ENCODE peak calls at places on chromosomes 6 and 20, in four cellular contexts. One of them, this sample, is unnamed.

GRCh38 chr20:36929290-36929689 is 22.2 kb downstream of the SAMHD1 start:
- DNase-seq in HL-60: no peak
- DNase-seq in PC-9: no peak
- DNase-seq in AG10803: peak; percentile 51
- DNase-seq in this sample: peak; percentile 69

GRCh38 chr6:53735896-53736295 is 58.9 kb upstream of the LRRC1 start:
- DNase-seq in HL-60: no peak
- DNase-seq in PC-9: no peak
- DNase-seq in AG10803: no peak
- DNase-seq in this sample: no peak

GRCh38 chr6:86756623-86757246 is 180.6 kb upstream of the HTR1E start:
- DNase-seq in HL-60: no peak
- DNase-seq in PC-9: no peak
- DNase-seq in AG10803: no peak
- DNase-seq in this sample: no peak

GRCh38 chr6:159487636-159488035 is 205.4 kb downstream of the SOD2 start:
- DNase-seq in HL-60: no peak
- DNase-seq in PC-9: no peak
- DNase-seq in AG10803: no peak
- DNase-seq in this sample: peak; percentile 36

GRCh38 chr6:87541041-87541440 is 48.7 kb downstream of the RARS2 start:
- DNase-seq in HL-60: no peak
- DNase-seq in PC-9: no peak
- DNase-seq in AG10803: no peak
- DNase-seq in this sample: no peak

GRCh38 chr6:34760108-34760507 is 2.8 kb downstream of the SNRPC start:
- DNase-seq in HL-60: no peak
- DNase-seq in PC-9: no peak
- DNase-seq in AG10803: no peak
- DNase-seq in this sample: no peak

GRCh38 chr20:4578375-4578774 is 143.3 kb upstream of the PRND start:
- DNase-seq in HL-60: no peak
- DNase-seq in PC-9: no peak
- DNase-seq in AG10803: no peak
- DNase-seq in this sample: no peak

GRCh38 chr6:79993012-79993910 is 11.2 kb upstream of the TTK start:
- DNase-seq in HL-60: peak; percentile 52
- DNase-seq in PC-9: no peak
- DNase-seq in AG10803: no peak
- DNase-seq in this sample: no peak

GRCh38 chr6:128696651-128697391 is 176.4 kb upstream of the PTPRK start:
- DNase-seq in HL-60: no peak
- DNase-seq in PC-9: peak; percentile 82
- DNase-seq in AG10803: peak; percentile 39
- DNase-seq in this sample: peak; percentile 72

GRCh38 chr6:36418558-36418957 is 24.1 kb downstream of the PXT1 start:
- DNase-seq in HL-60: no peak
- DNase-seq in PC-9: no peak
- DNase-seq in AG10803: no peak
- DNase-seq in this sample: no peak

GRCh38 chr6:21856096-21856825 is 262.7 kb downstream of the SOX4 start:
- DNase-seq in HL-60: peak; percentile 76
- DNase-seq in PC-9: peak; percentile 70
- DNase-seq in AG10803: peak; percentile 77
- DNase-seq in this sample: peak; percentile 93

GRCh38 chr6:6689413-6690143 is 101.1 kb downstream of the LY86 start:
- DNase-seq in HL-60: peak; percentile 63
- DNase-seq in PC-9: peak; percentile 69
- DNase-seq in AG10803: peak; percentile 72
- DNase-seq in this sample: peak; percentile 77

GRCh38 chr6:23245559-23245958 is 676.2 kb downstream of the HDGFL1 start:
- DNase-seq in HL-60: no peak
- DNase-seq in PC-9: no peak
- DNase-seq in AG10803: peak; percentile 31
- DNase-seq in this sample: peak; percentile 85

GRCh38 chr6:69763763-69764162 is 33.0 kb downstream of the LMBRD1 start:
- DNase-seq in HL-60: no peak
- DNase-seq in PC-9: no peak
- DNase-seq in AG10803: no peak
- DNase-seq in this sample: no peak

GRCh38 chr6:105748737-105749161 is 337.4 kb upstream of the PRDM1 start:
- DNase-seq in HL-60: peak; percentile 85
- DNase-seq in PC-9: peak; percentile 73
- DNase-seq in AG10803: peak; percentile 57
- DNase-seq in this sample: peak; percentile 81

GRCh38 chr6:113082691-113083090 is 735.6 kb downstream of the RFPL4B start:
- DNase-seq in HL-60: no peak
- DNase-seq in PC-9: no peak
- DNase-seq in AG10803: peak; percentile 59
- DNase-seq in this sample: peak; percentile 59

GRCh38 chr20:49319204-49319809 is 41.5 kb upstream of the ZNFX1 start:
- DNase-seq in HL-60: no peak
- DNase-seq in PC-9: no peak
- DNase-seq in AG10803: no peak
- DNase-seq in this sample: no peak

GRCh38 chr6:96151707-96152106 is 135.9 kb downstream of the FUT9 start:
- DNase-seq in HL-60: no peak
- DNase-seq in PC-9: no peak
- DNase-seq in AG10803: no peak
- DNase-seq in this sample: no peak

GRCh38 chr6:162140453-162140852 is 587.1 kb downstream of the PRKN start:
- DNase-seq in HL-60: peak; percentile 73
- DNase-seq in PC-9: no peak
- DNase-seq in AG10803: no peak
- DNase-seq in this sample: no peak

GRCh38 chr6:17677602-17678001 is 29.1 kb downstream of the NUP153 start:
- DNase-seq in HL-60: no peak
- DNase-seq in PC-9: no peak
- DNase-seq in AG10803: no peak
- DNase-seq in this sample: no peak

GRCh38 chr20:16608265-16608636 is 35.0 kb upstream of the KIF16B start:
- DNase-seq in HL-60: no peak
- DNase-seq in PC-9: no peak
- DNase-seq in AG10803: no peak
- DNase-seq in this sample: peak; percentile 6

GRCh38 chr6:137637161-137637560 is 143.0 kb upstream of the OLIG3 start:
- DNase-seq in HL-60: peak; percentile 63
- DNase-seq in PC-9: peak; percentile 97
- DNase-seq in AG10803: peak; percentile 99
- DNase-seq in this sample: peak; percentile 97

GRCh38 chr20:44714701-44715494 is at the start of gene CCN5:
- DNase-seq in HL-60: peak; percentile 64
- DNase-seq in PC-9: peak; percentile 81
- DNase-seq in AG10803: peak; percentile 83
- DNase-seq in this sample: peak; percentile 85
- H3K4me3 ChIP-seq in HL-60: no peak within 1 kb of the TSS
- H3K4me3 ChIP-seq in PC-9: no peak within 1 kb of the TSS
- H3K4me3 ChIP-seq in AG10803: peak within 1 kb of the TSS; percentile 34
- H3K4me3 ChIP-seq in this sample: peak within 1 kb of the TSS; percentile 15

GRCh38 chr6:167829513-167829912 is 2.8 kb downstream of the AFDN start:
- DNase-seq in HL-60: no peak
- DNase-seq in PC-9: no peak
- DNase-seq in AG10803: no peak
- DNase-seq in this sample: no peak

GRCh38 chr6:167828325-167828956 is 1.7 kb downstream of the AFDN start:
- DNase-seq in HL-60: no peak
- DNase-seq in PC-9: no peak
- DNase-seq in AG10803: no peak
- DNase-seq in this sample: no peak

GRCh38 chr6:167826230-167827061 is at the start of gene AFDN:
- DNase-seq in HL-60: no peak
- DNase-seq in PC-9: no peak
- DNase-seq in AG10803: peak; percentile 40
- DNase-seq in this sample: no peak

GRCh38 chr6:167827062-167827587 is 414 bp downstream of the AFDN start:
- DNase-seq in HL-60: no peak
- DNase-seq in PC-9: no peak
- DNase-seq in AG10803: peak; percentile 16
- DNase-seq in this sample: no peak

DNA sequence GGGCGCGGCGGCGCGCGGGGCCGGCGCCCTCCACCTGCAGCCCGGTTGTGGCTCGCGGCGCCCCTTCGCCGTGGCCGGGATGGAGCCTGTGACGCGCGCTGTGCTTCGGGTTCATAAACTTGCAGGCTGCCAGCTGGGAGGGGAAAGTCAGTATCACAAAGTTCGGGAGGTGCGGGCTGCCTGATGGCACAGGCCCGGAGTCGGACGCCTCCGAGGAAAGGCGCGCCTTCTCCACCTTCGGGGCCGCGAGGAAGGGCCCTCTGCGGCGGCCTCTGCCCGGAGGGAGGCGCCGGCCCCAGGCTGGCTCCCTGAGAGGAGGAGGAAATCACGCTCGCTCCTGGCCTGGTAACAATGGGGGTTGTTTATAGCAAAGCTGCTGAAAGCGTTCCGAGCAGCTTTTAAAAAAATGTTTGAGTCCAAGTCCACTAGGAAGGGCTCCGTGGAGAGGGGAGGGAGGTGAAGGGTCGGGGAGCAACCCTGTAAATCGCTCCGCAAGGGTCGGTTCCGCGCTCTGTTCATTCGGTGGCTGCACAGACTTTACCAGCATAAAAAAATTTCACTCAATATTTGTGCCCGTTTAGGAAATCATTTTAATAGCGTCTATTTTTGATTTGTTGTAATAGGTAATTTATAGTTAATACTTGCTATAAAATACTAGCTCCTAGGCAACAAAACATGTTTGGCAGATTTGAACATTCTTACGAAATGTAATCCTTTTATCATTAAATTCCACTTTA is 1.0 kb downstream of the AFDN start:
- DNase-seq in HL-60: no peak
- DNase-seq in PC-9: no peak
- DNase-seq in AG10803: peak; percentile 40
- DNase-seq in this sample: no peak
- H3K4me3 ChIP-seq in HL-60: peak overlapping the region; percentile 21
- H3K4me3 ChIP-seq in PC-9: peak overlapping the region; percentile 97
- H3K4me3 ChIP-seq in AG10803: peak overlapping the region; percentile 65
- H3K4me3 ChIP-seq in this sample: peak overlapping the region; percentile 64

GRCh38 chr20:63295018-63295417 is 2.0 kb downstream of the COL20A1 start:
- DNase-seq in HL-60: no peak
- DNase-seq in PC-9: no peak
- DNase-seq in AG10803: no peak
- DNase-seq in this sample: no peak
- H3K4me3 ChIP-seq in HL-60: no peak overlapping the region
- H3K4me3 ChIP-seq in PC-9: no peak overlapping the region
- H3K4me3 ChIP-seq in AG10803: no peak overlapping the region
- H3K4me3 ChIP-seq in this sample: no peak overlapping the region

GRCh38 chr20:53412600-53413187 is 180.9 kb downstream of the ZNF217 start:
- DNase-seq in HL-60: no peak
- DNase-seq in PC-9: no peak
- DNase-seq in AG10803: no peak
- DNase-seq in this sample: no peak
- H3K4me3 ChIP-seq in HL-60: no peak overlapping the region
- H3K4me3 ChIP-seq in PC-9: no peak overlapping the region
- H3K4me3 ChIP-seq in AG10803: no peak overlapping the region
- H3K4me3 ChIP-seq in this sample: no peak overlapping the region

This sample was measured in fibroblast of mammary gland.